ENCODE peak calls at places on chromosome 11, in eight cellular contexts. J is RCC 7860; Q is mammary epithelial cell; H is cardiac fibroblast; C is CD8-positive, alpha-beta T cell; G is NCI-H1417; V is head of caudate nucleus; L is activated naive CD4-positive, alpha-beta T cell treated with Interleukin-2 at 50 U/mL for 16 hours. Z is an unnamed sample.

GRCh38 chr11:112082729-112083128 is 3.8 kb downstream of the TIMM8B start:
- DNase-seq in J (peak), C (no peak), V (no peak), L (peak), Q (peak), H (peak), G (no peak), Z (no peak)

GRCh38 chr11:132028380-132029240 is 658.2 kb downstream of the NTM start:
- DNase-seq in G (peak), J (no peak), L (no peak), V (peak), H (peak), Q (no peak), C (no peak), Z (peak)

GRCh38 chr11:116190206-116190605 is 582.6 kb downstream of the BUD13 start:
- DNase-seq in Q (no peak), J (no peak), V (no peak), C (no peak), H (no peak), L (no peak), G (no peak), Z (no peak)

GRCh38 chr11:2444301-2445106 is at the start of the genes KCNQ1 and TRPM5:
- DNase-seq in L (peak), Q (no peak), H (no peak), J (no peak), C (peak), G (peak), V (no peak), Z (no peak)

GRCh38 chr11:13098890-13099289 is 89.8 kb downstream of the RASSF10 start:
- DNase-seq in Q (peak), V (no peak), J (peak), G (no peak), H (no peak), C (no peak), L (no peak), Z (no peak)

GRCh38 chr11:93614111-93614784 is 47.2 kb upstream of the CEP295 start:
- DNase-seq in V (no peak), H (no peak), L (peak), J (no peak), G (peak), C (peak), Q (no peak), Z (no peak)

GRCh38 chr11:504053-504993 is 2.7 kb downstream of the RNH1 start:
- DNase-seq in Q (no peak), C (peak), L (no peak), V (no peak), G (no peak), J (no peak), H (peak), Z (no peak)

GRCh38 chr11:76798202-76798581 is 15.0 kb downstream of the TSKU start:
- DNase-seq in G (no peak), H (no peak), V (no peak), C (no peak), Q (no peak), J (no peak), L (no peak), Z (no peak)

GRCh38 chr11:76243157-76243556 is 36.9 kb upstream of the WNT11 start:
- DNase-seq in H (no peak), V (no peak), L (no peak), Q (no peak), C (no peak), G (peak), J (no peak), Z (no peak)

Z was measured in putamen.